ENCODE peak calls at places on chromosomes 12 and 14, in seven cellular contexts. L is PC-3, C is GM23248, Z is Karpas-422, W is IMR-90, O is HCT116, P is fibroblast of lung. J is an unnamed sample. For H3K4me1, the result is how much of the 10 kb centered on the place peaks cover.

GRCh38 chr12:27680638-27681037 is 15.6 kb upstream of the REP15 start:
- DNase-seq in P (no peak), W (no peak), Z (no peak), L (no peak), O (no peak), C (no peak), J (no peak)

GRCh38 chr14:39467889-39468524 is 35.8 kb upstream of the FBXO33 start:
- DNase-seq in C (peak), P (peak), O (peak), W (peak), L (peak), Z (peak), J (no peak)

GRCh38 chr12:3222935-3223334 is 145.8 kb downstream of the TSPAN9 start:
- DNase-seq in L (no peak), W (no peak), Z (no peak), P (peak), C (no peak), O (no peak), J (no peak)

GRCh38 chr12:5200276-5201087 is 156.8 kb downstream of the KCNA5 start:
- DNase-seq in W (peak), Z (peak), O (peak), L (peak), C (peak), P (no peak), J (peak)

GRCh38 chr14:39030209-39030608 is 72.8 kb downstream of the SEC23A start:
- DNase-seq in C (no peak), Z (no peak), P (no peak), O (no peak), L (no peak), W (no peak), J (no peak)

GRCh38 chr12:108525681-108526080 is 10.6 kb downstream of the FICD start:
- DNase-seq in L (peak), P (peak), W (peak), O (no peak), C (peak), Z (no peak), J (no peak)

GRCh38 chr12:68792952-68793351 is 15.0 kb upstream of the MDM2 start:
- DNase-seq in W (peak), Z (peak), L (peak), P (no peak), C (peak), O (peak), J (no peak)

GRCh38 chr14:96083667-96084320 is 44.6 kb downstream of the C14orf132 start:
- DNase-seq in P (no peak), L (peak), W (no peak), Z (no peak), C (no peak), O (no peak), J (no peak)

GRCh38 chr14:45686771-45687170 is 433.8 kb upstream of the MIS18BP1 start:
- DNase-seq in W (peak), C (no peak), O (no peak), L (no peak), Z (no peak), P (peak), J (no peak)

GRCh38 chr12:77725611-77726010 is 105.1 kb upstream of the NAV3 start:
- DNase-seq in C (peak), W (peak), P (peak), O (no peak), L (no peak), Z (no peak), J (peak)

DNA sequence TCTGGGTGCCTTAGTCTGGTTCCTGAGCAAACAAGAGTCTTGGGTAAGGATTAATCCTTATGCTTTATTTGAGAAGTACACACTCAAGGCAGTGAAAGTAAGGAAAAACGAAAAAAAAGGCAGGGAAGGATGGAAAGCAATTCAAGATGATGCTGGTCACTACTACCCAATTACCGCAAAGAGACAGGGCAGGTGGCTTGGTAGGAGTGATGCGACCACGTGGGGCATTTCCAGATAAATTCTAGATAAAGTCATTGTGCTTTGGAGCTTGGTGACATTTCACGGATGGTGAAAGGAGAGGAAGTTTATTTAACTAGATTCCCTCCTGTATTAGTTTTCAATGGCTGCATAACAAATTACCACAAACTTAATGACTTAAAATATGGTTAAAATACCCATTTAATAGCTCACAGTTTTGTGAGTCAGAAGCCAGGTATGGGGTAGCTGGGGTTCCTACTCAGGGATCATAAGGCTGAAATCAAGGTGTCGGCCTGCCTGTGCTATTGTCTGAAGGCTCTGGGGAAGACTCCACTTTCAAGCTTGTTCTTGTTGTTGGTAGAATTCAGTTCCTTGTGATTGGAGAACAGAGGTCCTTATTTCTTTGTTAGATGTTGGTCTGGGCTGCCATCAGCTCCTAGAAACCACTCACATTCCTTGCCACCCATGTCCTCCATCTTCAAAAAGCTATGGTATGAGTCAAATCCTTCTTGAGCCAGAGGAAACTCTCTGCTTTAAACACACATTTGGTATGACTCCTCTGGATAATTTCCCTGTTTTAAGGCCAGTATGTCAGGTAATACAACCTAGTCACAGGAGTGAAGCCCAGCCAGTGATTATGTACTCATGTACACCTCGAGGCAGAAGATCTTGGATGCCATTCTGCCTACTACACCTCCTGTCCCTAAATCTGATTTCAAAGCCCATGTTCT is 5.6 kb upstream of the HMGA2 start:
- DNase-seq in W (peak), O (peak), C (peak), Z (no peak), L (peak), P (peak), J (no peak)
- H3K9ac ChIP-seq in W (no peak), O (peak), C (no peak), Z (no peak), L (peak), P (no peak), J (no peak)

GRCh38 chr12:565589-566105 is 97.6 kb downstream of the NINJ2 start:
- DNase-seq in O (no peak), Z (no peak), W (no peak), L (no peak), P (no peak), C (no peak), J (no peak)
- H3K4me1 ChIP-seq in O (under half), Z (under half), W (under half), L (under half), P (under half), C (under half), J (under half)

DNA sequence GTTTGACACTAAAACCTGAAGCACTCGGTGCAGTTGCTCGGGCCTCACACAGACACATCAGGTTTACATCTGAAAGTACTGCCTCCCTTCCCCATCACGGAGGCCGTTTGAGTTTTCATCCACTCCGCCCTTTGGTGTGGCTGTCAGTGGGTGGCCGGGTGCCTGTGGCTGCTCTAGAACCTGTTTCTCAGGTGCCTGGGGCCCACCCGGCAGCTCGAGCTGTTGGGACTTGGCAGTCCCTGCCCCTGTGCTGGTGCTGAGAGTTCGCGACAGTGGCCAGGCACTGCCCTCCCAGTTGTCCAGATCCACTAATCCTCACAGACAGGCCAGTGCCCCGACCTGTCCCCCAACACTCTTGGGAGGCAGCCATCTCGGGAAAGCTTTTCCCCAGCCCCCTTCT is 22.4 kb downstream of the XRCC3 start:
- DNase-seq in Z (no peak), P (no peak), C (no peak), L (no peak), W (no peak), O (no peak), J (no peak)
- H3K9ac ChIP-seq in Z (no peak), P (no peak), C (no peak), L (peak), W (no peak), O (no peak), J (no peak)

GRCh38 chr14:104753528-104754212 is 723 bp downstream of the SIVA1 start:
- DNase-seq in W (no peak), Z (peak), L (peak), C (peak), O (no peak), P (peak), J (peak)

GRCh38 chr14:104752735-104753527 is at the start of gene SIVA1:
- DNase-seq in Z (peak), W (peak), P (peak), O (peak), L (peak), C (peak), J (peak)

GRCh38 chr14:104751539-104752337 is 1.2 kb upstream of the SIVA1 start:
- DNase-seq in Z (no peak), O (no peak), P (no peak), W (no peak), C (no peak), L (no peak), J (no peak)

GRCh38 chr14:104750658-104751057 is 2.3 kb upstream of the SIVA1 start:
- DNase-seq in O (no peak), P (no peak), C (no peak), Z (peak), L (peak), W (no peak), J (no peak)

GRCh38 chr14:104752338-104752734 is 611 bp upstream of the SIVA1 start:
- DNase-seq in Z (no peak), P (no peak), L (no peak), O (no peak), C (no peak), W (no peak), J (no peak)
- H3K4me1 ChIP-seq in Z (under half), P (under half), L (under half), O (under half), C (under half), W (under half), J (under half)

DNA sequence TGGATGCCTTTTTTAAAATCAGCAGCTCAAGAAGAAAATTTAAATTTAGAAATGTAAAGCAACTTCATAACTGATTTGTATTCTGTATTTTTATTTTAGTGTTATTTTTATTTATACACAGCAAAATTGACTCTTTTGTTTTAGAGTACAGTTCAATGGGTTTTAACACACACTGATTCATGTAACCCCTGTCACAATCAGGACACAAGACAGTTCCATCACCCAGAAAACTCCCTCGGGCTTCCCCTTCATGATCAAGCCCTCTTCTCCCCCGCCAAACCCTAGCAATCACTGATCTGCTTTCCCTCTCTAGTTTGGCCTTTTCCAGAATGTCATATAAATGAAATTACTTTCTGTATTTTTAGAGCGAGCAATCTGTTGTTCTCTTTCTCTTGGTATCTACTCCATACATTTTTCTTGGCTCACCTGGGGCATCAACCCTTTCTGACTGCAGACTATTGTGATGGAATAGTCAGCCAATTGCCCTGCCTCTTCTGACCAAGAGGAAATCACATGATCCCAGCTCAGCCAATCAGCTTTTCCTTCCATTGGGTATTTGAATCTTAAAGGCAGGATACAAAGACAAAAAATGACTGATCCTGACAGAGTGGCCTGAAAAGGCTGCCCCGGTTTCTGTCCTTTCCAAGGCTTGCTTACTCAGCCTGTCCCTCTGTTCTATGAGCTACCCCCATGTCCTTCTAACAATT is 5.3 kb downstream of the SLC5A8 start:
- DNase-seq in C (no peak), W (no peak), O (no peak), Z (no peak), L (peak), P (no peak), J (no peak)
- H3K9ac ChIP-seq in C (no peak), W (no peak), O (no peak), Z (no peak), L (no peak), P (no peak), J (no peak)

DNA sequence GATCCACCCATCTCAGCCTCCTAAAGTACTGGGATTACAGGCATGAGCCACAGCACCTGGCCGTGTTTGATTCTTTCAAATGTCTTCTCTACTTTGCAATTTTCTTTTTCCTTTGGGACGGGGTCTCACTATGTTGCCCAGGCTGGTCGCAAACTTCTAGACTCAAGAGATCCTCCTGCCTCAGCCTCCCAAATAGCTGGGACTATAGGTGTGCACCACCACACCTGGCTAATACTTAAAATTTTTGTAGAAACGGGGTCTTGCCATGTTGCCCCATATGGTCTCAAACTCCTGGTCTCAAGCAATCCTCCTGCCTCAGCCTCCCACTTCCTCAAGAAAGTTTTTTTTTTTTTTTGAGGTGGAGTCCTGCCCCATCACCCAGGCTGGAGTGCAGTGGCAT is 1.7 kb downstream of the GATC start:
- DNase-seq in P (no peak), O (no peak), L (no peak), Z (peak), W (no peak), C (no peak), J (no peak)
- H3K4me1 ChIP-seq in P (under half), O (under half), L (under half), Z (under half), W (under half), C (under half), J (under half)

GRCh38 chr12:93381183-93381975 is 3.7 kb downstream of the NUDT4 start:
- DNase-seq in L (no peak), O (no peak), Z (no peak), W (no peak), C (peak), P (peak), J (peak)
- H3K9ac ChIP-seq in L (no peak), O (no peak), Z (no peak), W (peak), C (peak), P (no peak), J (peak)

DNA sequence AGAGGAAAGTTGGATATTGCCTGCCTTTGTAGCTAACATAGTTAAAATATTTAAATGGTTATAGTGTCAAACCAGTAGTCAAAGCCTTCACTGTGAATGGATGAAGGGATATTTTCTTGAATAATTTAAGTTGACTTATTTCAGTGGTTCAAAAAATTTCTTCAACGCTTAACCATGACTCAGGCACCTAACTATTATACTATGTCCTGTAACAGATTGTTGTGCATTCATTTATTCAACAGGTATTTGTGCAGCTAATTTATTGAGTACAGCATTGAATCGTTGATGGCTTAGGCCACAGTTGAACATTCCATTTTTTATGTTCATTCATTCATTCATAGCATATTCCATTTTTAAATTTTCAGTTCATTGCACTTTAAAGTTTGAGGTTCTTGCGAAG is 9.2 kb downstream of the HIF1A start:
- DNase-seq in C (peak), L (no peak), O (no peak), W (no peak), Z (no peak), P (peak), J (peak)
- H3K4me1 ChIP-seq in C (under half), L (under half), O (under half), W (under half), Z (half or more), P (under half), J (half or more)

DNA sequence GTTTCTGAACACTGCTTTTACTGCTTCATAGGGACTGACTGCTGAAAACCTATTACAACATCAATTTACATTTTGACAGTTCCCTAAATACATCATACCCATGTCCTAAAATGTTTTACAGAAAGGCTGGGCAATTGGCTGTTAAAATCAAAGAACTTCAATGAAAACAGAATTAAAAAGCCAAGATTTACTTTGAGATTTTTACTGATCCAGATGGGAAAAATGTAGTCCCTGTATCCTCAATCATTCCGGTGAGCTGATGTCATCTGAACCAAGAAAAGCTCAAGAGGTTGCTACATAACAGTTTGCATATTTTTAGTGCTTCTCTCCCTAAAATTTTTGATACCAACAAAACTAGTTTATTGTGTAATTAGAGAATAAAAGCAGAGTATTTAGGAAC is 153.9 kb upstream of the IGF1 start:
- DNase-seq in C (peak), Z (no peak), O (no peak), W (peak), P (peak), L (no peak), J (peak)
- H3K9ac ChIP-seq in C (peak), Z (no peak), O (no peak), W (no peak), P (no peak), L (no peak), J (peak)

GRCh38 chr14:56902413-56902812 is 92.1 kb upstream of the OTX2 start:
- DNase-seq in O (no peak), C (no peak), P (no peak), W (no peak), Z (no peak), L (no peak), J (no peak)
- H3K4me1 ChIP-seq in O (under half), C (under half), P (under half), W (under half), Z (under half), L (under half), J (under half)